ENCODE peak calls at places on chromosomes 6 and 20, in seven cellular contexts. L is adrenal gland, H is A549, U is breast epithelium, N is ovary, T is IMR-90, D is uterus. X is an unnamed sample.

GRCh38 chr20:32514760-32515159 is 70.4 kb downstream of the NOL4L start:
- DNase-seq in L (no peak), H (no peak), U (no peak), N (no peak), T (no peak), D (no peak), X (no peak)

GRCh38 chr6:136669299-136669699 is 119.1 kb upstream of the MAP7 start:
- DNase-seq in L (no peak), H (no peak), U (no peak), N (no peak), T (peak; percentile 89), D (no peak), X (no peak)

GRCh38 chr6:89409461-89410035 is 2.5 kb downstream of the RRAGD start:
- DNase-seq in L (no peak), H (no peak), U (no peak), N (no peak), T (no peak), D (no peak), X (no peak)

GRCh38 chr6:43927525-43928210 is 157.7 kb downstream of the VEGFA start:
- DNase-seq in L (no peak), H (no peak), U (no peak), N (peak; percentile 8), T (no peak), D (no peak), X (no peak)

GRCh38 chr6:118890997-118891790 is 2.8 kb upstream of the ASF1A start:
- DNase-seq in L (no peak), H (no peak), U (no peak), N (no peak), T (no peak), D (no peak), X (no peak)

GRCh38 chr20:8790442-8791074 is 278.3 kb upstream of the PLCB4 start:
- DNase-seq in L (peak; percentile 20), H (peak; percentile 15), U (no peak), N (no peak), T (peak; percentile 60), D (peak; percentile 19), X (no peak)

GRCh38 chr20:19806806-19807691 is 49.0 kb downstream of the RIN2 start:
- DNase-seq in L (no peak), H (no peak), U (no peak), N (no peak), T (peak; percentile 35), D (no peak), X (no peak)

GRCh38 chr6:35728663-35729348 is 8.0 kb upstream of the ARMC12 start:
- DNase-seq in L (no peak), H (no peak), U (peak; percentile 94), N (peak; percentile 67), T (no peak), D (peak; percentile 51), X (peak; percentile 94)

GRCh38 chr20:33419140-33419974 is 18.0 kb upstream of the CDK5RAP1 start:
- DNase-seq in L (peak; percentile 61), H (no peak), U (no peak), N (peak; percentile 78), T (peak; percentile 49), D (peak; percentile 45), X (no peak)

GRCh38 chr6:133547136-133547535 is 306.0 kb downstream of the EYA4 start:
- DNase-seq in L (no peak), H (no peak), U (no peak), N (no peak), T (peak; percentile 16), D (no peak), X (no peak)

GRCh38 chr6:111559193-111560097 is 46.2 kb downstream of the TRAF3IP2 start:
- DNase-seq in L (no peak), H (no peak), U (no peak), N (no peak), T (no peak), D (peak; percentile 67), X (peak; percentile 70)

GRCh38 chr6:110625883-110626282 is 149.5 kb upstream of the SLC22A16 start:
- DNase-seq in L (no peak), H (no peak), U (no peak), N (no peak), T (peak; percentile 63), D (no peak), X (no peak)

GRCh38 chr6:34018026-34018425 is 127.9 kb downstream of the GRM4 start:
- DNase-seq in L (no peak), H (no peak), U (no peak), N (no peak), T (no peak), D (no peak), X (no peak)

GRCh38 chr6:125361868-125362267 is 60.1 kb upstream of the HDDC2 start:
- DNase-seq in L (no peak), H (no peak), U (no peak), N (no peak), T (no peak), D (no peak), X (no peak)

GRCh38 chr6:125365230-125365629 is 63.5 kb upstream of the HDDC2 start:
- DNase-seq in L (no peak), H (no peak), U (no peak), N (no peak), T (no peak), D (no peak), X (no peak)

GRCh38 chr6:125358898-125359297 is 57.1 kb upstream of the HDDC2 start:
- DNase-seq in L (no peak), H (no peak), U (no peak), N (no peak), T (no peak), D (no peak), X (no peak)

GRCh38 chr6:125363360-125364121 is 61.8 kb upstream of the HDDC2 start:
- DNase-seq in L (peak; percentile 31), H (no peak), U (peak; percentile 31), N (peak; percentile 65), T (peak; percentile 17), D (peak; percentile 58), X (no peak)

GRCh38 chr6:125363010-125363359 is 61.2 kb upstream of the HDDC2 start:
- DNase-seq in L (no peak), H (no peak), U (peak; percentile 34), N (no peak), T (peak; percentile 42), D (no peak), X (no peak)
- H3K4me3 ChIP-seq in L (peak overlapping the region; percentile 31), H (no peak overlapping the region), U (peak overlapping the region; percentile 54), N (peak overlapping the region; percentile 40), T (peak overlapping the region; percentile 22), D (peak overlapping the region; percentile 33), X (peak overlapping the region; percentile 19)

GRCh38 chr6:169115632-169116031 is 138.0 kb downstream of the THBS2 start:
- DNase-seq in L (no peak), H (no peak), U (no peak), N (no peak), T (peak; percentile 11), D (no peak), X (no peak)
- TF ChIP-seq POLR2A in L (no peak), H (no peak), U (no peak), N (no peak), T (no peak), D (no peak), X (no peak)

DNA sequence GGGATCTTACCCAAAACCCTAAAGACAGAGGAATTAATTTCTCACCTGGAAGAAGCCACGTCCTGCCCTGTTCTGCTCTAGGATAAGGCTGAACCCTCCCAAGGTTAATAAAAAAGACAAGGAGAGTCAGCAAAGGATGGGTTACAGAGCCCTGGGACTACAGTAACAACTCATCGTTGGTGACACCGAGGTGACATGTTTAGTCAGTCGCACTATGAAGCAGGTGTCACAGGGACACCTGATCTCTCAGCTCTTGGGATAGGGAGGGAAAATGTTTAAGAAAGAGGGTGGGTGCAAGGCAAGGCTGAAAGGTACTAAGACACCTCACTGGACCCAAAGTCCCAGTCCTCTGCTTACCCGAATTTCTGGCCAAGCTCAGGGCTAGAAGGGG is 598 bp downstream of the MOCS1 start:
- DNase-seq in L (no peak), H (no peak), U (no peak), N (no peak), T (no peak), D (no peak), X (no peak)
- H3K4me3 ChIP-seq in L (peak overlapping the region; percentile 78), H (peak overlapping the region; percentile 79), U (peak overlapping the region; percentile 75), N (peak overlapping the region; percentile 86), T (peak overlapping the region; percentile 74), D (peak overlapping the region; percentile 79), X (peak overlapping the region; percentile 62)

GRCh38 chr20:62590301-62591121 is 51.8 kb upstream of the SLCO4A1 start:
- DNase-seq in L (peak; percentile 70), H (peak; percentile 50), U (no peak), N (no peak), T (peak; percentile 51), D (no peak), X (no peak)
- TF ChIP-seq POLR2A in L (no peak), H (no peak), U (no peak), N (no peak), T (no peak), D (no peak), X (no peak)

DNA sequence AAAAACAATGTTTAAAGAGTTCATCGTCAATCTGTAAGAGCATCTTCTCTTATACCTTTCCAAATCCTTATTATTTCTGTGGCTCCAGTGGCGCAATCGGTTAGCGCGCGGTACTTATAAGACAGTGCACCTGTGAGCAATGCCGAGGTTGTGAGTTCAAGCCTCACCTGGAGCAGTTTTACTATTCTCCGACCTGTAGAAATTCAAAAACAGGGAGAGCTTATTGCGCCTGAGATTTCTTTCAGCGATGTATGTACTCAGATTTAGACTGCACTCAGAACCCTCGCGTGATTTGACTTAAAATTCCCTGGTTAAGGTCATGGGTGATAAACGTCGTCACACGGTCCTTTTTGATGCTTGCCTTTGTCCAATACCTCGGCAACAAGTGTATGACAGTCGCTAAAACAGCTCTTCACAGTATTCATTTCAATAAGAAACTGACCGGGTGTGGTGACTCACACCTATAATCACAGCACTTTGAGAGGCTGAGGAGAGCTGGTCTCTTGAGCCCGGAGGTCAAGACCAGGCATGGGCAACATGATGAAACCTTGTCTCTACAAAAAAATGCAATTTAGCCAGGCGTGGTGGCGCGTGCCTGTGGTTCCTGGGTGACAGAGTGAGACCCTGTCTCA is 11.9 kb downstream of the GPX5 start:
- DNase-seq in L (no peak), H (no peak), U (no peak), N (no peak), T (peak; percentile 4), D (no peak), X (no peak)
- H3K4me3 ChIP-seq in L (no peak overlapping the region), H (peak overlapping the region; percentile 26), U (no peak overlapping the region), N (no peak overlapping the region), T (no peak overlapping the region), D (no peak overlapping the region), X (no peak overlapping the region)

DNA sequence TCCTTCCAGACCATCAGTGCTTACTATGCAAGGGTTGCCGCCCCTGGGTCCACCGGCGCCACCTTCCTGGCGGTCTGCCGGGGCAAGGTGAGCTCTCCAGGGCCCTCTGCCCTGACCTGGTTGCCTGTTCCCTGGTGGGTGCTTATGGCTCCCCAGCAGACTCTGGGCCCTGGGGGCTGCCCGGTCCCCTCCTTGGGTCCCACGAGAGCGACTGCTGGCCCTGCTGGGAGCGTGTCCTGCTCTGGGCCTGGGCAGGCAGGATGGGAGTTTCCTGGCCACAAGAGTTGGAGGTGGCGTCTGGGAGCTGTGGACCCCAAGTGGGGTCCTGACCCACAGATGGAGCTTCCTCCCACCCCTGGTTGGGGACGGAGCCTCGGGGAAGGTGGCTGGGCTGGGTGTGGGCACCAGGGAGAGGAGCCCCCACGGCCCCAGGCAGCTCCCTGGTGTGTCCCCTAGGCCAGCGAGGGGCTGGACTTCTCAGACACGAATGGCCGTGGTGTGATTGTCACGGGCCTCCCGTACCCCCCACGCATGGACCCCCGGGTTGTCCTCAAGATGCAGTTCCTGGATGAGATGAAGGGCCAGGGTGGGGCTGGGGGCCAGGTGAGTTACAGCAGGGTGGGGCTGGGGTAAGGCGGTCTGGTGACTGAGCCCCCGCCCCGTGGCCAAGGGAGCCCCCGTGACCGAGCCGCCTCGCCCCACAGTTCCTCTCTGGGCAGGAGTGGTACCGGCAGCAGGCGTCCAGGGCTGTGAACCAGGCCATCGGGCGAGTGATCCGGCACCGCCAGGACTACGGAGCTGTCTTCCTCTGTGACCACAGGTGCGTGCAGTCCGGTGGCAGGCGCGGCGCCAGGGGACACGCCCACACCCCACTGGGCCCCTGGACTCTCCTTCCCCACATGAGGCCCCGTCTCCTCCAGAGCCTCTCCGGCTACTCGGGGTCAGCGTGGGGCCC is 7.1 kb upstream of the TNFRSF6B start:
- DNase-seq in L (no peak), H (no peak), U (no peak), N (peak; percentile 55), T (no peak), D (no peak), X (no peak)
- TF ChIP-seq POLR2A in L (no peak), H (peak; percentile 14), U (no peak), N (no peak), T (no peak), D (no peak), X (no peak)

X was measured in lower leg skin.